ENCODE peak calls at places on chromosomes 12 and 14, in eight cellular contexts. G is IMR-90; V is CD8-positive, alpha-beta T cell; M is RWPE2; E is thoracic aorta; H is H7; R is aorta; O is CD4-positive, CD25-positive, alpha-beta regulatory T cell. X is an unnamed sample.

GRCh38 chr14:104316121-104316722 is 177.8 kb downstream of the KIF26A start:
- DNase-seq in G (no peak), V (no peak), M (no peak), E (no peak), H (peak), R (no peak), O (no peak), X (no peak)

GRCh38 chr14:73008501-73008900 is 18.4 kb downstream of the ZFYVE1 start:
- DNase-seq in G (peak), V (no peak), M (no peak), E (no peak), H (no peak), R (no peak), O (no peak), X (no peak)

GRCh38 chr14:44763356-44763755 is 198.4 kb downstream of the KLHL28 start:
- DNase-seq in G (peak), V (no peak), M (no peak), E (no peak), H (no peak), R (no peak), O (no peak), X (no peak)

GRCh38 chr12:84875241-84875640 is 37.4 kb downstream of the SLC6A15 start:
- DNase-seq in G (no peak), V (no peak), M (no peak), E (no peak), H (no peak), R (no peak), O (no peak), X (no peak)

GRCh38 chr12:110807640-110808039 is 39.1 kb upstream of the CCDC63 start:
- DNase-seq in G (no peak), V (no peak), M (no peak), E (no peak), H (peak), R (no peak), O (no peak), X (no peak)

GRCh38 chr12:59357811-59358210 is 238.0 kb upstream of the SLC16A7 start:
- DNase-seq in G (peak), V (no peak), M (no peak), E (no peak), H (no peak), R (no peak), O (no peak), X (no peak)

GRCh38 chr12:116529048-116529447 is 30.1 kb upstream of the MAP1LC3B2 start:
- DNase-seq in G (peak), V (no peak), M (no peak), E (no peak), H (no peak), R (no peak), O (no peak), X (no peak)

GRCh38 chr12:121719926-121720414 is 7.4 kb downstream of the TMEM120B start:
- DNase-seq in G (peak), V (no peak), M (no peak), E (no peak), H (peak), R (no peak), O (no peak), X (no peak)

GRCh38 chr12:121811434-121812319 is 7.9 kb downstream of the SETD1B start:
- DNase-seq in G (peak), V (peak), M (peak), E (no peak), H (peak), R (peak), O (peak), X (peak)

GRCh38 chr14:103626150-103626850 is 2.7 kb upstream of the KLC1 start:
- DNase-seq in G (no peak), V (no peak), M (no peak), E (no peak), H (no peak), R (no peak), O (peak), X (no peak)

GRCh38 chr12:34298176-34298970 is 276.1 kb downstream of the ALG10 start:
- DNase-seq in G (no peak), V (no peak), M (no peak), E (no peak), H (no peak), R (peak), O (no peak), X (peak)

GRCh38 chr14:99602054-99602787 is 1.8 kb downstream of the CCDC85C start:
- DNase-seq in G (peak), V (no peak), M (no peak), E (no peak), H (peak), R (no peak), O (no peak), X (no peak)

GRCh38 chr14:70724061-70724596 is 82.4 kb downstream of the TTC9 start:
- DNase-seq in G (no peak), V (no peak), M (no peak), E (no peak), H (no peak), R (no peak), O (no peak), X (no peak)

GRCh38 chr12:2894961-2895360 is 4.3 kb downstream of the TULP3 start:
- DNase-seq in G (no peak), V (no peak), M (no peak), E (no peak), H (no peak), R (no peak), O (no peak), X (no peak)

GRCh38 chr12:31206038-31206670 is 119.8 kb downstream of the SINHCAF start:
- DNase-seq in G (peak), V (no peak), M (no peak), E (no peak), H (peak), R (no peak), O (no peak), X (no peak)

GRCh38 chr12:39618701-39619100 is 902 bp downstream of the ABCD2 start:
- DNase-seq in G (no peak), V (no peak), M (no peak), E (no peak), H (no peak), R (no peak), O (no peak), X (no peak)

GRCh38 chr14:75254901-75255300 is 23.7 kb upstream of the FOS start:
- DNase-seq in G (no peak), V (no peak), M (peak), E (no peak), H (peak), R (peak), O (no peak), X (no peak)

GRCh38 chr14:95547626-95548327 is 12.9 kb downstream of the GLRX5 start:
- DNase-seq in G (peak), V (no peak), M (no peak), E (no peak), H (no peak), R (no peak), O (no peak), X (no peak)

GRCh38 chr12:108886873-108887629 is 7.2 kb downstream of the DAO start:
- DNase-seq in G (no peak), V (no peak), M (no peak), E (no peak), H (no peak), R (no peak), O (no peak), X (no peak)

GRCh38 chr14:61355892-61356325 is 34.5 kb downstream of the PRKCH start:
- DNase-seq in G (peak), V (no peak), M (peak), E (no peak), H (peak), R (peak), O (peak), X (peak)

GRCh38 chr12:69027411-69027811 is 94.4 kb upstream of the CPM start:
- DNase-seq in G (peak), V (no peak), M (no peak), E (no peak), H (no peak), R (no peak), O (no peak), X (no peak)

GRCh38 chr12:47797432-47797831 is 22.3 kb downstream of the HDAC7 start:
- DNase-seq in G (no peak), V (peak), M (no peak), E (no peak), H (peak), R (no peak), O (peak), X (no peak)

GRCh38 chr12:57813971-57814771 is 4.4 kb downstream of the AVIL start:
- DNase-seq in G (no peak), V (no peak), M (no peak), E (no peak), H (no peak), R (peak), O (no peak), X (peak)

GRCh38 chr14:55605793-55606192 is 25.8 kb downstream of the KTN1 start:
- DNase-seq in G (no peak), V (no peak), M (no peak), E (no peak), H (no peak), R (no peak), O (no peak), X (no peak)

GRCh38 chr14:48553443-48553842 is 878.0 kb upstream of the MDGA2 start:
- DNase-seq in G (no peak), V (no peak), M (no peak), E (no peak), H (no peak), R (no peak), O (no peak), X (no peak)

GRCh38 chr14:81890020-81890419 is 356.4 kb upstream of the SEL1L start:
- DNase-seq in G (no peak), V (no peak), M (no peak), E (no peak), H (no peak), R (no peak), O (no peak), X (no peak)

GRCh38 chr12:39780527-39781446 is 161.2 kb upstream of the ABCD2 start:
- DNase-seq in G (no peak), V (no peak), M (no peak), E (no peak), H (no peak), R (no peak), O (no peak), X (no peak)

GRCh38 chr14:77849711-77850110 is 49.8 kb downstream of the ADCK1 start:
- DNase-seq in G (peak), V (no peak), M (no peak), E (no peak), H (no peak), R (no peak), O (no peak), X (no peak)

GRCh38 chr12:111091036-111091435 is 170.7 kb upstream of the MYL2 start:
- DNase-seq in G (no peak), V (no peak), M (peak), E (no peak), H (no peak), R (no peak), O (no peak), X (no peak)

GRCh38 chr12:117231750-117232149 is 41.5 kb upstream of the FBXO21 start:
- DNase-seq in G (no peak), V (no peak), M (no peak), E (no peak), H (peak), R (no peak), O (no peak), X (peak)

GRCh38 chr12:90953956-90954421 is 987 bp downstream of the CCER1 start:
- DNase-seq in G (no peak), V (no peak), M (no peak), E (no peak), H (peak), R (no peak), O (peak), X (no peak)

GRCh38 chr12:124663771-124664366 is 96.5 kb upstream of the NCOR2 start:
- DNase-seq in G (no peak), V (no peak), M (no peak), E (no peak), H (peak), R (peak), O (no peak), X (no peak)

GRCh38 chr12:101181776-101182175 is 28.3 kb downstream of the SLC5A8 start:
- DNase-seq in G (no peak), V (no peak), M (no peak), E (no peak), H (no peak), R (no peak), O (no peak), X (no peak)

GRCh38 chr12:119911147-119911546 is 34.0 kb upstream of the CIT start:
- DNase-seq in G (peak), V (no peak), M (no peak), E (no peak), H (no peak), R (no peak), O (no peak), X (no peak)

GRCh38 chr12:54011665-54012532 is 3.1 kb downstream of the HOXC8 start:
- DNase-seq in G (no peak), V (no peak), M (no peak), E (no peak), H (peak), R (no peak), O (no peak), X (no peak)

GRCh38 chr14:33567003-33567735 is 383.7 kb downstream of the EGLN3 start:
- DNase-seq in G (no peak), V (no peak), M (no peak), E (no peak), H (no peak), R (no peak), O (no peak), X (no peak)

GRCh38 chr14:36226164-36226563 is 49.6 kb upstream of the PTCSC3 start:
- DNase-seq in G (peak), V (no peak), M (no peak), E (no peak), H (no peak), R (no peak), O (no peak), X (no peak)

DNA sequence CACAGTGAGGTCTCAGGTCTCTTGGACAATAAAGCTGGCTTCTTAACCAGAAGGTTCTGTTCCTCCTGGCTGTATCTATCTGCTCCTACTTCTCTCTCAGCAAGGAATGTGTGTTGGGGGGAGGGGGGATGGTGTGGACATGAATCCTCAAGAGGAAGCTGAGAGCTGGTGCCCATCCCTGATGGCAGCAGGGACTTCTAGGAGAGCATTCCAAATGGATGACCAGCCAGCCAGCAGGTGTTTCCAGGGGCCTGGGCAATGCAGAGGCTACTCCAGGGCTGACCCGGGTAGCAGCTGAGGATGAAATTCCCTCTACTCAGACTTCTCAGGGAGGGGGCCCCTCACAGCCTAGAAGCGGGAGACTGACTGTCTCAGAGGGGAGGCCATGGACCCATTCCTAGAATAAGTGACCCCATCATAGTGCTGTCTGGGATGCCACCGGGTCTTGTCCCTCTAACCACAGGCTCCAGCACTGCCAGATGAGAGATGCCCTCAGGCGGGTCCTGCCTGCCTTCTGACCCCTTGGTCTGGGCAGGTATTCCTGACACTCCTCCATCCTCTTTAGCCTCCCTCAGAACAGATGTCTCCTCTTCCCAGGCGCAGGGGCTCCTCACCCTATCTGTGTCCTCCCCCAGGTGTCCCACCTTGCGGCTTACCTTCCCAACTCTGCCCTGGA is 1.2 kb downstream of the RAB15 start:
- DNase-seq in G (peak), V (no peak), M (no peak), E (no peak), H (peak), R (no peak), O (no peak), X (no peak)
- H3K4me3 ChIP-seq in G (no peak), V (no peak), M (peak), E (peak), H (peak), R (peak), O (no peak), X (peak)

GRCh38 chr12:4267904-4268548 is 5.5 kb upstream of the CCND2 start:
- DNase-seq in G (no peak), V (no peak), M (no peak), E (no peak), H (no peak), R (no peak), O (no peak), X (no peak)
- H3K4me3 ChIP-seq in G (no peak), V (peak), M (no peak), E (peak), H (no peak), R (no peak), O (peak), X (no peak)

DNA sequence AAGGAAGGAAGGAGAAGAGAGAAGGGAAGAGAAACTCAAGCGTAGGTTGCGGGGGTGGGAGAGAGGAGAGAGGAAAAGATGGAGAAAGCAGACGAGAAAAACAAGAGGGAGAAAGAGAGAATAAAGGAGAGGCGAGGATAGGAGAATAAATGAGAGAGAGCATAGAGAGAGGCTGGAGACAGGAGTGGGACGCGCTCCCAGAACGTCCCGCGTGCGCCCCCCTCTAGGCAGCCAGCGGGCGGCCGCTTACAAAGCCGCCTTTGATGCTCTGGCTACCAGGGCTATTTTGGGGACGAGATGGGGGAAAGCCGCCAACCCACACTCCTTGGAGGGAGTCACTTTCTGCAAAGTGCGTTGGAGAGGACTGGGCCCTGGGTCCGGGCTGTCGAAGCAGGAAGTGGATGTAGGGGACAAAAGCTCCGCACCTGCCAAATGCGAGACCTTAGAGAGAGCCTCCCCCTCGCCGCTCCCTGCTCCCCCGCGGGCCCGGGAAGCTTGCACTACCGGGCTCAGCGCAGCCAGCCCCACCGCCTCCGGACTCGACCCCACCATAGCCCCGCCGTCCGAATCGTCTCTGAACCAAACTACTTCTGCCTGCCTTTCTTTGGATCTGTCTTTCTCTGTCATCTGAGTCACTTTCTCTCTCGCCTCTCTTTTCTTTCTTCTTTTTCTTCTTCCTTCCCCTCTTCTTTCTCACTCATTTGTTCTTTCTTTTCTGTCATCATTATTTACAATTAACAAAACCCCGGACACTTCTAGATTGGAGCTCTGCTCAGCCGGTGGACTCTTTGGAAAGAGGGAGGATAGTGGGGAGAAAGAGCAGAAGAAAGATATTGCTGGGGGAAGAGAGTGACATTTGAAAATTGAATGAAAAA is 8.0 kb downstream of the ASCL1 start:
- DNase-seq in G (no peak), V (no peak), M (no peak), E (no peak), H (peak), R (no peak), O (no peak), X (no peak)
- H3K4me3 ChIP-seq in G (no peak), V (no peak), M (no peak), E (no peak), H (peak), R (no peak), O (peak), X (no peak)

GRCh38 chr12:49054524-49054923 is 6.1 kb downstream of the KMT2D start:
- DNase-seq in G (no peak), V (no peak), M (no peak), E (no peak), H (no peak), R (no peak), O (no peak), X (no peak)

GRCh38 chr12:49057888-49058287 is 2.7 kb downstream of the KMT2D start:
- DNase-seq in G (no peak), V (no peak), M (no peak), E (no peak), H (no peak), R (no peak), O (no peak), X (no peak)

GRCh38 chr12:49054096-49054495 is 6.5 kb downstream of the KMT2D start:
- DNase-seq in G (no peak), V (no peak), M (no peak), E (no peak), H (no peak), R (no peak), O (no peak), X (no peak)

GRCh38 chr12:49055092-49055491 is 5.5 kb downstream of the KMT2D start:
- DNase-seq in G (no peak), V (no peak), M (no peak), E (no peak), H (no peak), R (no peak), O (no peak), X (no peak)

DNA sequence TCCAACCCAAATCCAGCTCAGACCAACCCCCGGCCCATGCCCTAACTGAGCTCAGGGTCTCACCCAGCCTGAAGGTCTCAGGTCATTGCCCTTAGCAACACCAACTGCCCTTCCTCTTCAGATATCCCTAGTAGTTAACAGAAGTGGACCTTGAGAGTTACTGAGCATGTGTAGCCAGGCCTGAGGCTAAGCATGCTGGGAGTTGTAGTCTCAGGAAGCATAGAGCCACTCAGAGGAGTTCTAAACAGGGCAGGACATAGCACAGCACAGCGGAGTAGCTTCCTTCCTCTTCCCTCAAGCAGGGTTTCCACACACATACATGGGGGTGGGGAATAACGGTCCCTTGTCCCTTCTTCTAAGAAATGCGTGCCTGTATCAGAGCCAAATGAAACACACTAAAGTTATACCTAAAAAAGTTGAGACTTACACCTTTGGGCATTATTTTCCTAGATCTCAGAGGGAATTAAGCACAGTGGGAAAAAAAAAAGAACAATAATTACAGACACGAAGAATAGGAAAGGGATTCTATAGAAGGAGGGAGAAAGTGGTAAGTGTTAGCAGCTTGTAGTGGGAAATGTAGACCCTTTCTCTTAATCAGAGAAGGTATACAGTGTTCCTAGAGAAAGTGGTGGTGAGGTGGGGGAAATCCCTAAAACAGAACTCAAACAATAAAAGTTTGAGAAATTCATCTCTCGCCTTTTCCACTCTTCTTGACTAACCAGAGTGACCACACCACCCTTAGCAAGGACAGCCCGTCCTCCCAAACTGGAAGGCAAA is 4.4 kb downstream of the KMT2D start:
- DNase-seq in G (peak), V (peak), M (no peak), E (no peak), H (peak), R (peak), O (peak), X (no peak)
- H3K4me3 ChIP-seq in G (no peak), V (peak), M (no peak), E (peak), H (no peak), R (no peak), O (peak), X (peak)

X was measured in psoas muscle.